ENCODE peak calls at places on chromosome 17, in six cellular contexts. K is colonic mucosa, G is T-helper 2 cell, E is neural crest cell, B is germinal center, R is T-cell. J is an unnamed sample.

GRCh38 chr17:80878876-80879722 is 112.5 kb upstream of the CHMP6 start:
- DNase-seq in K (no peak), G (no peak), E (no peak), B (no peak), R (no peak), J (no peak)

GRCh38 chr17:42378597-42379594 is 9.3 kb downstream of the STAT3 start:
- DNase-seq in K (no peak), G (no peak), E (no peak), B (peak; percentile 50), R (no peak), J (no peak)

GRCh38 chr17:7579001-7579838 is at the start of gene CD68:
- DNase-seq in K (peak; percentile 80), G (no peak), E (no peak), B (peak; percentile 88), R (peak; percentile 42), J (no peak)

GRCh38 chr17:4600563-4600962 is 16.2 kb downstream of the SMTNL2 start:
- DNase-seq in K (no peak), G (no peak), E (no peak), B (no peak), R (no peak), J (no peak)

GRCh38 chr17:14301279-14301760 is 439 bp downstream of the HS3ST3B1 start:
- DNase-seq in K (no peak), G (no peak), E (no peak), B (no peak), R (peak; percentile 45), J (no peak)

GRCh38 chr17:1776328-1776727 is 14.5 kb downstream of the SERPINF1 start:
- DNase-seq in K (no peak), G (no peak), E (no peak), B (no peak), R (no peak), J (no peak)

GRCh38 chr17:31702040-31702439 is 157.0 kb downstream of the COPRS start:
- DNase-seq in K (no peak), G (no peak), E (no peak), B (no peak), R (no peak), J (no peak)

GRCh38 chr17:6544011-6544370 is 12.4 kb downstream of the PITPNM3 start:
- DNase-seq in K (no peak), G (no peak), E (no peak), B (no peak), R (no peak), J (no peak)

GRCh38 chr17:8443756-8444155 is 8.1 kb downstream of the NDEL1 start:
- DNase-seq in K (no peak), G (no peak), E (no peak), B (no peak), R (no peak), J (no peak)

GRCh38 chr17:68657166-68657940 is 56.2 kb upstream of the FAM20A start:
- DNase-seq in K (no peak), G (no peak), E (no peak), B (no peak), R (no peak), J (no peak)

GRCh38 chr17:57984226-57984890 is 3.7 kb downstream of the VEZF1 start:
- DNase-seq in K (no peak), G (no peak), E (no peak), B (no peak), R (no peak), J (no peak)

GRCh38 chr17:760371-760770 is 8.3 kb upstream of the GEMIN4 start:
- DNase-seq in K (no peak), G (no peak), E (no peak), B (no peak), R (no peak), J (no peak)

GRCh38 chr17:38663125-38663751 is 11.5 kb downstream of the EPOP start:
- DNase-seq in K (peak; percentile 70), G (no peak), E (peak; percentile 79), B (peak; percentile 63), R (no peak), J (peak; percentile 90)

GRCh38 chr17:82333279-82334171 is at the start of gene SECTM1:
- DNase-seq in K (peak; percentile 68), G (no peak), E (no peak), B (no peak), R (no peak), J (no peak)

GRCh38 chr17:63116967-63117366 is 150.9 kb downstream of the TANC2 start:
- DNase-seq in K (no peak), G (no peak), E (no peak), B (no peak), R (no peak), J (no peak)

GRCh38 chr17:48427598-48427997 is 2.4 kb downstream of the SKAP1 start:
- DNase-seq in K (no peak), G (no peak), E (no peak), B (no peak), R (peak; percentile 34), J (no peak)

GRCh38 chr17:39972271-39972670 is 8.3 kb upstream of the PSMD3 start:
- DNase-seq in K (no peak), G (no peak), E (no peak), B (no peak), R (no peak), J (no peak)

GRCh38 chr17:52754838-52755237 is 596.3 kb upstream of the CA10 start:
- DNase-seq in K (no peak), G (no peak), E (no peak), B (no peak), R (no peak), J (no peak)

GRCh38 chr17:74413491-74413890 is 18.4 kb upstream of the GPRC5C start:
- DNase-seq in K (no peak), G (no peak), E (no peak), B (no peak), R (no peak), J (no peak)

GRCh38 chr17:8698142-8699050 is 46.2 kb downstream of the CCDC42 start:
- DNase-seq in K (peak; percentile 32), G (no peak), E (no peak), B (no peak), R (no peak), J (no peak)

GRCh38 chr17:19333736-19334290 is 28.7 kb downstream of the B9D1 start:
- DNase-seq in K (no peak), G (no peak), E (no peak), B (no peak), R (no peak), J (no peak)

GRCh38 chr17:19554393-19554792 is 20.7 kb downstream of the SLC47A1 start:
- DNase-seq in K (no peak), G (no peak), E (no peak), B (no peak), R (no peak), J (no peak)

GRCh38 chr17:78529871-78530670 is 47.1 kb downstream of the DNAH17 start:
- DNase-seq in K (peak; percentile 71), G (no peak), E (no peak), B (no peak), R (no peak), J (no peak)

GRCh38 chr17:65194670-65195334 is 57.6 kb downstream of the RGS9 start:
- DNase-seq in K (no peak), G (no peak), E (no peak), B (no peak), R (no peak), J (no peak)

GRCh38 chr17:66098040-66098439 is 93.9 kb downstream of the CEP112 start:
- DNase-seq in K (no peak), G (no peak), E (no peak), B (no peak), R (no peak), J (no peak)

GRCh38 chr17:47275245-47275984 is 21.8 kb downstream of the ITGB3 start:
- DNase-seq in K (peak; percentile 75), G (no peak), E (no peak), B (no peak), R (no peak), J (no peak)

GRCh38 chr17:61862105-61862574 is 1.2 kb downstream of the BRIP1 start:
- DNase-seq in K (no peak), G (no peak), E (no peak), B (no peak), R (no peak), J (no peak)

GRCh38 chr17:43125967-43126910 is 1.1 kb upstream of the BRCA1 start:
- DNase-seq in K (peak; percentile 29), G (no peak), E (no peak), B (no peak), R (no peak), J (no peak)

GRCh38 chr17:79630120-79630519 is 19.3 kb upstream of the RBFOX3 start:
- DNase-seq in K (no peak), G (no peak), E (no peak), B (no peak), R (no peak), J (no peak)

GRCh38 chr17:1865252-1866037 is 35.6 kb downstream of the RPA1 start:
- DNase-seq in K (peak; percentile 63), G (no peak), E (no peak), B (peak; percentile 54), R (no peak), J (peak; percentile 13)

GRCh38 chr17:67585077-67585602 is 132.6 kb upstream of the NOL11 start:
- DNase-seq in K (no peak), G (no peak), E (no peak), B (no peak), R (no peak), J (no peak)

GRCh38 chr17:80546267-80546666 is 1.6 kb downstream of the RPTOR start:
- DNase-seq in K (no peak), G (no peak), E (no peak), B (no peak), R (no peak), J (no peak)